ENCODE peak calls at places on chromosome 5, in seven cellular contexts. E, U, Q, Z, I, J and P are unnamed samples.
A peak's percentile ranks its signal among the peaks of the same experiment; 100 is the strongest.

GRCh38 chr5:140054086-140054689 is 11.1 kb upstream of the NRG2 start:
- DNase-seq in E (no peak), Z (no peak), U (no peak), I (no peak), J (no peak), Q (no peak), P (no peak)

GRCh38 chr5:150780816-150781221 is 2.3 kb downstream of the SMIM3 start:
- DNase-seq in E (no peak), Q (no peak), I (no peak), J (no peak), Z (no peak), U (no peak), P (peak; percentile 67)

GRCh38 chr5:141889282-141889871 is 11.2 kb upstream of the PCDH1 start:
- DNase-seq in I (no peak), Z (peak; percentile 43), J (no peak), Q (no peak), E (no peak), U (no peak), P (peak; percentile 54)

GRCh38 chr5:172502410-172502809 is 48.1 kb upstream of the SH3PXD2B start:
- DNase-seq in I (no peak), U (peak; percentile 16), Q (no peak), Z (no peak), E (no peak), J (no peak), P (no peak)

GRCh38 chr5:73488806-73489205 is 9.4 kb upstream of the BTF3 start:
- DNase-seq in I (no peak), Q (no peak), J (no peak), E (no peak), Z (no peak), U (no peak), P (no peak)

GRCh38 chr5:156354571-156354970 is 27.6 kb downstream of the SGCD start:
- DNase-seq in E (no peak), U (no peak), Z (peak; percentile 47), Q (no peak), I (no peak), J (no peak), P (no peak)

GRCh38 chr5:118752568-118752967 is 235.8 kb downstream of the DTWD2 start:
- DNase-seq in Z (no peak), I (no peak), U (no peak), E (no peak), Q (no peak), J (no peak), P (no peak)

GRCh38 chr5:115258001-115258400 is 4.7 kb downstream of the PGGT1B start:
- DNase-seq in Q (no peak), E (no peak), J (no peak), I (no peak), U (no peak), Z (no peak), P (peak; percentile 7)

GRCh38 chr5:126274396-126274795 is 148.8 kb upstream of the GRAMD2B start:
- DNase-seq in U (no peak), Z (no peak), J (peak; percentile 63), E (no peak), Q (no peak), I (no peak), P (no peak)

GRCh38 chr5:155941340-155941739 is 385.6 kb upstream of the SGCD start:
- DNase-seq in Q (no peak), Z (no peak), I (no peak), J (no peak), U (no peak), E (no peak), P (no peak)

GRCh38 chr5:174750720-174751119 is 26.3 kb downstream of the MSX2 start:
- DNase-seq in J (no peak), U (no peak), Z (no peak), E (peak; percentile 28), Q (no peak), I (no peak), P (peak; percentile 13)

GRCh38 chr5:90220554-90220953 is 189.0 kb downstream of the CETN3 start:
- DNase-seq in I (no peak), E (no peak), U (no peak), Z (no peak), Q (no peak), J (no peak), P (no peak)

GRCh38 chr5:131413605-131414559 is 150.0 kb downstream of the CDC42SE2 start:
- DNase-seq in Z (no peak), I (no peak), U (no peak), Q (no peak), E (no peak), J (no peak), P (no peak)

GRCh38 chr5:53084856-53085255 is 24.7 kb downstream of the MOCS2 start:
- DNase-seq in Z (no peak), U (no peak), J (no peak), E (no peak), Q (no peak), I (no peak), P (no peak)

GRCh38 chr5:92922231-92922967 is 658.6 kb downstream of the NR2F1-AS1 start:
- DNase-seq in E (peak; percentile 32), U (no peak), Z (no peak), J (no peak), Q (no peak), I (no peak), P (no peak)

GRCh38 chr5:78320461-78320860 is 26.0 kb upstream of the AP3B1 start:
- DNase-seq in Z (peak; percentile 58), I (peak; percentile 13), U (no peak), E (peak; percentile 9), Q (no peak), J (peak; percentile 6), P (peak; percentile 59)

GRCh38 chr5:64784451-64785025 is 15.8 kb downstream of the CWC27 start:
- DNase-seq in J (peak; percentile 58), U (peak; percentile 85), Z (peak; percentile 82), Q (peak; percentile 34), I (peak; percentile 68), E (peak; percentile 81), P (peak; percentile 91)

GRCh38 chr5:145465487-145466263 is 369.5 kb downstream of the PRELID2 start:
- DNase-seq in J (no peak), I (no peak), U (no peak), Z (no peak), E (no peak), Q (no peak), P (peak; percentile 53)

GRCh38 chr5:100905259-100905914 is 2.3 kb upstream of the ST8SIA4 start:
- DNase-seq in I (no peak), E (no peak), J (no peak), Q (no peak), U (no peak), Z (no peak), P (no peak)

GRCh38 chr5:169945831-169946261 is 34.4 kb downstream of the INSYN2B start:
- DNase-seq in J (no peak), Z (no peak), E (peak; percentile 46), U (peak; percentile 24), Q (no peak), I (no peak), P (peak; percentile 95)

GRCh38 chr5:180330810-180331646 is 22.1 kb downstream of the GFPT2 start:
- DNase-seq in I (no peak), U (peak; percentile 92), E (peak; percentile 94), Z (no peak), J (no peak), Q (no peak), P (peak; percentile 100)

GRCh38 chr5:138611295-138612220 is 36.4 kb upstream of the HSPA9 start:
- DNase-seq in J (peak; percentile 48), U (no peak), Q (no peak), Z (peak; percentile 96), E (no peak), I (no peak), P (no peak)

GRCh38 chr5:120419110-120419509 is 45.0 kb upstream of the PRR16 start:
- DNase-seq in Q (no peak), J (no peak), I (no peak), U (no peak), Z (no peak), E (peak; percentile 28), P (no peak)

GRCh38 chr5:177429248-177430045 is 3.0 kb downstream of the GRK6 start:
- DNase-seq in U (peak; percentile 61), Z (no peak), J (no peak), Q (peak; percentile 85), E (no peak), I (no peak), P (no peak)

GRCh38 chr5:82639393-82640144 is 361.4 kb upstream of the RPS23 start:
- DNase-seq in Q (no peak), Z (no peak), I (no peak), J (no peak), E (peak; percentile 22), U (no peak), P (peak; percentile 71)

GRCh38 chr5:141359790-141360426 is at the start of gene PCDHGB2:
- DNase-seq in U (no peak), Q (no peak), E (no peak), Z (peak; percentile 51), I (no peak), J (peak; percentile 32), P (peak; percentile 75)

GRCh38 chr5:117568622-117569021 is 994.0 kb upstream of the SEMA6A start:
- DNase-seq in E (no peak), Z (no peak), J (no peak), U (no peak), Q (no peak), I (no peak), P (peak; percentile 21)

GRCh38 chr5:149588947-149589346 is 7.6 kb downstream of the ARHGEF37 start:
- DNase-seq in I (no peak), Q (no peak), J (no peak), U (no peak), E (no peak), Z (no peak), P (no peak)

GRCh38 chr5:181204561-181205401 is at the start of gene TRIM7:
- DNase-seq in U (no peak), E (no peak), I (no peak), Q (no peak), Z (no peak), J (no peak), P (no peak)

GRCh38 chr5:97405941-97406340 is 222.9 kb upstream of the RIOK2 start:
- DNase-seq in U (no peak), Z (no peak), Q (no peak), I (no peak), J (no peak), E (no peak), P (no peak)

GRCh38 chr5:66757219-66757833 is 161.1 kb downstream of the MAST4 start:
- DNase-seq in E (peak; percentile 69), Z (peak; percentile 66), I (peak; percentile 29), U (peak; percentile 80), J (peak; percentile 58), Q (no peak), P (peak; percentile 83)

GRCh38 chr5:39132792-39133191 is 58.6 kb upstream of the RICTOR start:
- DNase-seq in Q (no peak), Z (no peak), J (no peak), E (no peak), U (no peak), I (no peak), P (no peak)

GRCh38 chr5:179297486-179298180 is 47.6 kb downstream of the ADAMTS2 start:
- DNase-seq in I (no peak), Q (no peak), U (no peak), J (no peak), E (no peak), Z (no peak), P (no peak)

GRCh38 chr5:105931782-105932489 is 1738.8 kb downstream of the EFNA5 start:
- DNase-seq in E (peak; percentile 19), U (no peak), J (no peak), Q (no peak), Z (no peak), I (no peak), P (peak; percentile 57)

GRCh38 chr5:1414311-1415058 is 30.8 kb downstream of the SLC6A3 start:
- DNase-seq in J (no peak), U (no peak), Q (no peak), I (no peak), E (no peak), Z (no peak), P (no peak)

GRCh38 chr5:111857633-111858032 is 100.6 kb upstream of the NREP start:
- DNase-seq in I (no peak), Z (no peak), J (peak; percentile 4), Q (no peak), U (no peak), E (no peak), P (no peak)

GRCh38 chr5:55338810-55339243 is 31.0 kb downstream of the MTREX start:
- DNase-seq in E (no peak), Q (peak; percentile 40), I (no peak), Z (no peak), U (no peak), J (no peak), P (peak; percentile 22)

GRCh38 chr5:177997846-177998245 is 1.8 kb upstream of the PROP1 start:
- DNase-seq in I (no peak), U (no peak), Q (no peak), E (no peak), Z (no peak), J (no peak), P (no peak)